ENCODE peak calls at places on chromosomes 6 and 20, in seven cellular contexts. W is SW 1271, R is RPMI7951, L is COR-L47, M is EL, N is mesendoderm, P is NCI-H1417. Q is an unnamed sample.

GRCh38 chr6:170344631-170345576 is 38.3 kb downstream of the FAM120B start:
- DNase-seq in M (peak), W (peak), N (peak), R (peak), L (no peak), P (no peak), Q (peak)

GRCh38 chr20:42857446-42857845 is 332.3 kb downstream of the PTPRT start:
- DNase-seq in W (no peak), P (no peak), M (no peak), L (no peak), R (no peak), N (peak), Q (no peak)

GRCh38 chr6:158060447-158061360 is 79.0 kb downstream of the SYNJ2 start:
- DNase-seq in N (peak), W (peak), M (peak), R (peak), L (peak), P (no peak), Q (peak)

GRCh38 chr20:21082584-21082983 is 23.6 kb downstream of the LINC00237 start:
- DNase-seq in P (no peak), N (no peak), L (no peak), M (no peak), R (no peak), W (no peak), Q (no peak)

GRCh38 chr6:109039795-109040194 is 54.9 kb downstream of the SESN1 start:
- DNase-seq in P (no peak), R (no peak), L (no peak), M (no peak), W (no peak), N (peak), Q (no peak)

GRCh38 chr20:42046686-42047085 is 428.5 kb upstream of the CHD6 start:
- DNase-seq in N (no peak), M (no peak), W (no peak), L (no peak), R (no peak), P (no peak), Q (no peak)

GRCh38 chr6:38080349-38080748 is 260.8 kb downstream of the ZFAND3 start:
- DNase-seq in P (no peak), M (peak), R (peak), N (no peak), L (no peak), W (no peak), Q (no peak)

GRCh38 chr6:109507490-109508072 is 24.6 kb upstream of the ZBTB24 start:
- DNase-seq in L (no peak), P (no peak), R (no peak), N (no peak), M (no peak), W (no peak), Q (no peak)

GRCh38 chr20:35232575-35232974 is 6.1 kb downstream of the MMP24 start:
- DNase-seq in L (no peak), N (no peak), M (peak), W (no peak), R (peak), P (peak), Q (no peak)

GRCh38 chr20:49340161-49340966 is 62.5 kb upstream of the ZNFX1 start:
- DNase-seq in L (no peak), M (peak), R (peak), N (no peak), P (no peak), W (no peak), Q (no peak)

Q was measured in islet precursor cell.